ENCODE peak calls at places on chromosomes 2 and 18, in six cellular contexts. Z, N, O, Q, P and S are unnamed samples.

GRCh38 chr2:68741238-68741637 is 6.6 kb downstream of the ARHGAP25 start:
- DNase-seq in Z (no peak), N (no peak), Q (no peak), O (no peak), P (no peak), S (peak)

GRCh38 chr2:47688561-47688960 is 94.4 kb upstream of the MSH6 start:
- DNase-seq in N (no peak), P (no peak), Z (no peak), Q (no peak), O (no peak), S (peak)

GRCh38 chr18:44839239-44839666 is 158.6 kb downstream of the SETBP1 start:
- DNase-seq in Z (peak), Q (peak), P (peak), O (peak), N (peak), S (peak)

GRCh38 chr2:44680424-44680971 is 261.0 kb upstream of the SIX3 start:
- DNase-seq in N (no peak), O (no peak), Z (no peak), Q (no peak), P (no peak), S (no peak)

GRCh38 chr18:23282437-23282781 is 147.1 kb downstream of the CABLES1 start:
- DNase-seq in Q (no peak), N (no peak), O (no peak), P (no peak), Z (no peak), S (no peak)

GRCh38 chr2:157827377-157827776 is 48.8 kb downstream of the ACVR1 start:
- DNase-seq in Z (no peak), Q (no peak), N (no peak), P (no peak), O (no peak), S (no peak)

GRCh38 chr18:78965260-78965659 is 14.4 kb upstream of the SALL3 start:
- DNase-seq in Z (no peak), P (no peak), O (no peak), N (no peak), Q (no peak), S (no peak)

GRCh38 chr2:159211447-159212396 is 74.8 kb downstream of the WDSUB1 start:
- DNase-seq in Z (no peak), Q (peak), N (no peak), P (no peak), O (no peak), S (peak)

GRCh38 chr2:46073540-46074018 is 223.6 kb upstream of the EPAS1 start:
- DNase-seq in P (peak), Q (peak), N (no peak), O (no peak), Z (no peak), S (peak)

GRCh38 chr18:77267957-77268356 is 18.3 kb downstream of the GALR1 start:
- DNase-seq in Z (no peak), N (no peak), O (no peak), Q (no peak), P (no peak), S (no peak)